ENCODE peak calls at places on chromosomes 1 and 21, in ten cellular contexts. Z is mammary epithelial cell, P is pancreas, K is foreskin keratinocyte, Y is left ventricle myocardium inferior, O is mesothelial cell of epicardium, D is heart right ventricle, J is endothelial cell, R is omental fat pad, M is fibroblast of lung. C is an unnamed sample.

GRCh38 chr1:56424744-56425493 is 154.4 kb downstream of the PLPP3 start:
- DNase-seq in Z (peak), P (no peak), K (no peak), Y (peak), O (no peak), D (peak), J (no peak), R (peak), M (peak), C (no peak)

GRCh38 chr1:166090244-166090643 is 76.6 kb downstream of the FAM78B start:
- DNase-seq in Z (no peak), P (no peak), K (no peak), Y (no peak), O (no peak), D (no peak), J (no peak), R (no peak), M (no peak), C (no peak)

GRCh38 chr1:151986501-151987190 is 7.0 kb downstream of the S100A10 start:
- DNase-seq in Z (no peak), P (no peak), K (no peak), Y (no peak), O (no peak), D (no peak), J (no peak), R (no peak), M (no peak), C (no peak)

GRCh38 chr21:37700641-37701202 is 215.5 kb downstream of the KCNJ6 start:
- DNase-seq in Z (peak), P (peak), K (peak), Y (no peak), O (no peak), D (no peak), J (peak), R (no peak), M (peak), C (peak)

GRCh38 chr1:18941221-18942141 is 15.0 kb downstream of the IFFO2 start:
- DNase-seq in Z (peak), P (peak), K (no peak), Y (no peak), O (no peak), D (no peak), J (no peak), R (no peak), M (peak), C (no peak)

GRCh38 chr1:43065191-43065590 is 106.5 kb upstream of the SLC2A1 start:
- DNase-seq in Z (peak), P (no peak), K (no peak), Y (no peak), O (no peak), D (no peak), J (no peak), R (no peak), M (no peak), C (no peak)

GRCh38 chr1:191151321-191151807 is 673.7 kb upstream of the BRINP3 start:
- DNase-seq in Z (no peak), P (no peak), K (no peak), Y (peak), O (no peak), D (no peak), J (no peak), R (no peak), M (no peak), C (no peak)

GRCh38 chr1:81407463-81407862 is 393.3 kb upstream of the ADGRL2 start:
- DNase-seq in Z (no peak), P (no peak), K (no peak), Y (no peak), O (no peak), D (no peak), J (no peak), R (no peak), M (no peak), C (no peak)

GRCh38 chr1:9321480-9321849 is 28.8 kb downstream of the SPSB1 start:
- DNase-seq in Z (peak), P (no peak), K (peak), Y (no peak), O (no peak), D (no peak), J (no peak), R (no peak), M (peak), C (no peak)

GRCh38 chr1:44485229-44485932 is 80.3 kb downstream of the RNF220 start:
- DNase-seq in Z (peak), P (no peak), K (peak), Y (no peak), O (no peak), D (no peak), J (peak), R (no peak), M (peak), C (no peak)

GRCh38 chr1:44314401-44314800 is 40.7 kb downstream of the ERI3 start:
- DNase-seq in Z (no peak), P (no peak), K (no peak), Y (no peak), O (no peak), D (no peak), J (no peak), R (no peak), M (no peak), C (no peak)

GRCh38 chr1:158101944-158102343 is 78.8 kb upstream of the CD1D start:
- DNase-seq in Z (peak), P (no peak), K (peak), Y (no peak), O (no peak), D (no peak), J (no peak), R (no peak), M (peak), C (no peak)

GRCh38 chr1:59163268-59164092 is 133.4 kb upstream of the FGGY start:
- DNase-seq in Z (no peak), P (no peak), K (no peak), Y (no peak), O (no peak), D (no peak), J (no peak), R (no peak), M (peak), C (no peak)

GRCh38 chr1:32817815-32818786 is 648 bp downstream of the S100PBP start:
- DNase-seq in Z (peak), P (peak), K (peak), Y (peak), O (peak), D (peak), J (peak), R (peak), M (peak), C (no peak)

GRCh38 chr1:223712856-223713494 is 636 bp downstream of the CAPN2 start:
- DNase-seq in Z (no peak), P (peak), K (no peak), Y (peak), O (no peak), D (peak), J (peak), R (no peak), M (no peak), C (peak)

GRCh38 chr1:160629286-160630210 is 17.3 kb downstream of the SLAMF1 start:
- DNase-seq in Z (no peak), P (no peak), K (no peak), Y (peak), O (no peak), D (peak), J (no peak), R (no peak), M (no peak), C (no peak)

GRCh38 chr1:225848044-225848955 is 33.9 kb downstream of the TMEM63A start:
- DNase-seq in Z (no peak), P (no peak), K (no peak), Y (no peak), O (no peak), D (no peak), J (no peak), R (no peak), M (no peak), C (peak)

GRCh38 chr1:68703921-68704354 is 207.1 kb upstream of the DEPDC1 start:
- DNase-seq in Z (peak), P (no peak), K (peak), Y (no peak), O (no peak), D (no peak), J (no peak), R (no peak), M (no peak), C (no peak)

GRCh38 chr1:71667224-71667623 is 586.4 kb upstream of the ZRANB2 start:
- DNase-seq in Z (peak), P (no peak), K (no peak), Y (no peak), O (no peak), D (no peak), J (no peak), R (no peak), M (peak), C (no peak)

GRCh38 chr1:53562256-53562982 is 103.2 kb downstream of the DMRTB1 start:
- DNase-seq in Z (no peak), P (no peak), K (no peak), Y (no peak), O (no peak), D (no peak), J (no peak), R (no peak), M (no peak), C (no peak)

GRCh38 chr1:46130144-46130543 is 2.3 kb downstream of the PIK3R3 start:
- DNase-seq in Z (no peak), P (no peak), K (no peak), Y (no peak), O (no peak), D (no peak), J (no peak), R (no peak), M (no peak), C (no peak)
- TF ChIP-seq CTCF in Z (no peak), P (no peak), K (no peak), Y (no peak), O (no peak), D (no peak), J (no peak), R (no peak), M (peak), C (no peak)

DNA sequence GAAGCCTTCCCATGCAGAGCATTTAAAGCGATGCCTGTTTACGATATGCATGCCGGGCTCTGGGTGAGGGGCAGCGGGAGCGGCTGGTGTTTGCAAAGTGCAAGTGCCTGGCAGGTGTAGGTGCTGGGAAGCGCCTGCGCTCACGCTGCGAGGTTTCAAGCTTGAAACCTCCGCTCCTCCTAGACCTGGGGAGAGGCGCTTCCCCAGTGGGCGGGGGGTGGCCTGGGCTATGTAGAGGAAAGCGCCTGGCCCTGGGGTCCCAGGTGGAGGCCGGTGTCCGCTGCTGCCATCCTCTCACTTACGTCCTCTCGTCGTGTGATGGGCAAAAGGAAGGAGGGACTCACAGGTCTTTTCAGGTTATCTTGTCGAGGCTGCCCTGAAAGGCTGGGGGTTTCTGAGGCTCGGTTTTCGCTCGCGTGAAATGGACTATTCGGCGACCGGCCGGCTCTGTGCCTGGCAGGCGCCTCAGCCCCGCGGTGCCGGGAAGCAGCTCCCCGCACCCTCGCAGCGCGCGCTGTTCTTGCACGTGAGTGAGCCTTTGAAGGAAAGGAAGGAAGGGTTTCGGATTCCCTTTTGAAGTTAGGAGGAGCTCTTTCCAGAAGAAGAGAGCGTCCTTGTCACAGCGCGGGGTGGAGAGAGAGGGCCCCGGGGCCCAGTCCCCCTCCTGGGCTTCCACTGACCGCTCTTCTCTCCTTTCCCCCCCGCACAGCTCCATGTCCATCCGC is 56.9 kb downstream of the AJAP1 start:
- DNase-seq in Z (no peak), P (no peak), K (no peak), Y (no peak), O (no peak), D (no peak), J (peak), R (no peak), M (no peak), C (no peak)
- TF ChIP-seq CTCF in Z (no peak), P (no peak), K (no peak), Y (no peak), O (no peak), D (no peak), J (no peak), R (no peak), M (no peak), C (no peak)

GRCh38 chr1:155008015-155008941 is 5.7 kb downstream of the ZBTB7B start:
- DNase-seq in Z (no peak), P (no peak), K (no peak), Y (peak), O (no peak), D (no peak), J (no peak), R (no peak), M (no peak), C (no peak)
- TF ChIP-seq CTCF in Z (no peak), P (no peak), K (no peak), Y (no peak), O (no peak), D (no peak), J (no peak), R (no peak), M (no peak), C (no peak)

GRCh38 chr1:109750920-109751319 is 10.1 kb upstream of the GSTM3 start:
- DNase-seq in Z (no peak), P (no peak), K (no peak), Y (no peak), O (no peak), D (no peak), J (no peak), R (no peak), M (no peak), C (peak)

GRCh38 chr1:109757936-109758786 is 5.6 kb downstream of the EPS8L3 start:
- DNase-seq in Z (no peak), P (no peak), K (no peak), Y (no peak), O (no peak), D (no peak), J (no peak), R (no peak), M (no peak), C (no peak)

GRCh38 chr1:109756848-109757521 is 6.7 kb downstream of the EPS8L3 start:
- DNase-seq in Z (no peak), P (no peak), K (no peak), Y (no peak), O (no peak), D (no peak), J (no peak), R (no peak), M (no peak), C (no peak)

GRCh38 chr1:109751531-109752260 is 10.9 kb upstream of the GSTM3 start:
- DNase-seq in Z (no peak), P (no peak), K (no peak), Y (no peak), O (no peak), D (no peak), J (no peak), R (no peak), M (no peak), C (no peak)

DNA sequence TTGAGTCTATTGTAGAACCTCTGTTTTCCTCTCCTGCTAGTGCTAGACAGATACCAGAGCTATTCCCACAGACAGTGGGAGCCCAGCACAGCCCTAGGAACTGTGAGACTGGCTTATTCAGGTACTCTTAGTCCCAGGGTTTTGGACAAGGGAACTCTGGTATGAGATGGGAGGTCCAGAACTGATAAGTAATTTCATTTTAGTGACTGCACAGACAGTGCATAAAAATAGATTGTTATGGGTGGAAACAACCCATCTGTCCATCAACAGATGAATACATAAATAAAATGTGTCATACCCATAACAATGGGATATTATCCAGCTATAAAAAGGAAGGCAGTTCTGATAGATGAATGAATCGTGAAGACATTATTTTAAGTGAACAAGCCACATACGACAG is 9.0 kb downstream of the EPS8L3 start:
- DNase-seq in Z (no peak), P (no peak), K (no peak), Y (no peak), O (no peak), D (no peak), J (no peak), R (no peak), M (no peak), C (no peak)
- TF ChIP-seq CTCF in Z (no peak), P (no peak), K (no peak), Y (no peak), O (no peak), D (no peak), J (no peak), R (no peak), M (no peak), C (no peak)

DNA sequence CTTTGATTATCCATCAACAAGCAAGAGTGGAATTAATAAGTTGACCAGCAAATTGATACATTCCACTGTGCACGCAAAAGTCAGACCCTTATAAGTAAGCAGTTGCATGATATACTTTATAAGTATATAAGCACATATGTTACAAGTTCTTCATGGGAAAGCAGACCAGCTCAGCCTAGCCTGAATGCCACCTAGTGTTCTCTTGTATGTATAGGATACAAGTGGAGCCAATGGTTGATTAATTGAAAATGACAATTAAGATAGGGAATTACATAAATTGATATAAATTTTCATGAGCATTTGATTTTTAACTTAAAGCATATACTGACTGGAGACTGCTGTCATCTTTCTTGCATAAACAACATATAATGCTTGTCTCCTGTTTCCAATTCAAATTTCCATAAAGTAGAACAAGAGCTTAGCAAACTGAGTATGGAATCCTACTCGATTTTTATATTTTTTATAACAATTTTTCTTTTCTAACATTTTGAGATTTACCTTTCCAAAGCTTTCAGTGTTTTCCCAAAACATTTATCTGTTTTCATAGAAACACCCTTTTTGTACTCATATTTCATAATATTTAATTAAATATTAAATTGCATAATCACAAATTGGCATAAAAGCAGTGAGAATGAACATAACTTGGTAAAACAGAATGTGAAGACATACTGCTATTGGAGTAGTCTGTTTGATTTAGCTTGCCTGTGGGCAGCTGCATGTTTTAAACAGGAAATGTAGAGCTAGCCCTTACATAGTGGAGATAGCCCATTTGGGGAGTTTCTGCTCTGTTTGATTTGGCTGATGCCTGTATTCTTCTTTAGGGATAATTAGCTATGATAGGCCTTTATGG is 62.8 kb downstream of the MAGI3 start:
- DNase-seq in Z (peak), P (no peak), K (no peak), Y (no peak), O (no peak), D (no peak), J (no peak), R (no peak), M (peak), C (peak)
- TF ChIP-seq CTCF in Z (peak), P (peak), K (peak), Y (peak), O (no peak), D (peak), J (peak), R (no peak), M (peak), C (peak)

GRCh38 chr1:238380167-238380566 is 489.4 kb upstream of the ZP4 start:
- DNase-seq in Z (no peak), P (no peak), K (no peak), Y (no peak), O (no peak), D (no peak), J (no peak), R (no peak), M (no peak), C (no peak)

GRCh38 chr1:238377280-238377919 is 486.7 kb upstream of the ZP4 start:
- DNase-seq in Z (no peak), P (no peak), K (no peak), Y (no peak), O (no peak), D (no peak), J (no peak), R (no peak), M (no peak), C (no peak)
- TF ChIP-seq CTCF in Z (no peak), P (no peak), K (no peak), Y (no peak), O (no peak), D (no peak), J (no peak), R (no peak), M (no peak), C (no peak)

DNA sequence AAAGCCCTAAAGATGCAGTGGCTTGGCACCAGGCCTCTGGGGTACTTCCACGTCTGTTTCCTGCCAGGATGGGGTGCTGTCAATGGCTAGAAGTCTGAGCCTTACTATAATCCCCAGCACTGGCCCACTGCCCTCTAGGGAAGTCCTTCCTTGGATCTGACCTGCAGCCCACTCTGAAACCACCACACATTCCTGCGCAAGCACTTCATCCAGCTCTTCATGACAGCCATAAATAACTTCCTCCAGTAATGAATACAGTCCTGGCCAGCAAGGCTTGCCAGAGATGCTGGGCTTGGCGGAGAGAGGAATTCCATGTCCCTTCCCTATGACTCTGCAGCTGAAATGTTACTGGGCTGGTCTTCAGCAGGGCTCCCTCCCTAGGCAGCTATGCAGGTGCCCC is 32.6 kb downstream of the ALPL start:
- DNase-seq in Z (no peak), P (no peak), K (no peak), Y (peak), O (no peak), D (peak), J (no peak), R (no peak), M (peak), C (no peak)
- TF ChIP-seq CTCF in Z (no peak), P (no peak), K (no peak), Y (no peak), O (no peak), D (no peak), J (no peak), R (no peak), M (no peak), C (no peak)

GRCh38 chr1:29343908-29344307 is 107.6 kb downstream of the PTPRU start:
- DNase-seq in Z (no peak), P (no peak), K (no peak), Y (no peak), O (no peak), D (no peak), J (no peak), R (no peak), M (no peak), C (no peak)
- TF ChIP-seq CTCF in Z (no peak), P (no peak), K (no peak), Y (no peak), O (no peak), D (peak), J (no peak), R (no peak), M (no peak), C (no peak)